ENCODE peak calls at places on chromosomes 4 and X, in eight cellular contexts. S is kidney glomerular epithelial cell, D is fibroblast of gingiva, X is WTC11, A is hepatocyte, N is islet precursor cell, I is NCI-H1930, W is H9. C is an unnamed sample.

GRCh38 chr4:25172964-25173917 is 13.0 kb upstream of the SEPSECS start:
- DNase-seq in S (peak; percentile 91), W (no peak), N (peak; percentile 90), X (no peak), I (no peak), A (peak; percentile 62), D (peak; percentile 95), C (no peak)

GRCh38 chrX:11751261-11751660 is 6.8 kb upstream of the MSL3 start:
- DNase-seq in A (no peak), D (no peak), X (no peak), I (no peak), S (no peak), W (no peak), N (no peak), C (no peak)

GRCh38 chr4:186798951-186799659 is 75.4 kb upstream of the FAT1 start:
- DNase-seq in I (no peak), D (no peak), N (no peak), A (no peak), W (no peak), X (no peak), S (no peak), C (no peak)

GRCh38 chr4:182192511-182193181 is 50.6 kb upstream of the TENM3 start:
- DNase-seq in I (peak; percentile 55), A (no peak), W (no peak), X (no peak), D (peak; percentile 62), S (peak; percentile 80), N (no peak), C (no peak)

GRCh38 chr4:165288639-165289428 is 38.6 kb upstream of the MSMO1 start:
- DNase-seq in D (peak; percentile 69), I (no peak), N (no peak), W (no peak), A (no peak), X (no peak), S (peak; percentile 44), C (no peak)

GRCh38 chr4:3059090-3059428 is 15.3 kb downstream of the HTT-AS start:
- DNase-seq in I (no peak), S (no peak), D (no peak), W (no peak), N (no peak), A (no peak), X (no peak), C (no peak)

GRCh38 chr4:182042945-182043344 is 200.3 kb upstream of the TENM3 start:
- DNase-seq in X (no peak), W (no peak), S (no peak), N (no peak), A (no peak), I (no peak), D (no peak), C (no peak)

GRCh38 chr4:104490096-104490769 is 4.5 kb downstream of the CXXC4 start:
- DNase-seq in N (peak; percentile 51), I (peak; percentile 26), X (no peak), S (no peak), A (no peak), D (no peak), W (peak; percentile 31), C (no peak)

GRCh38 chrX:46979340-46979739 is 67.1 kb downstream of the JADE3 start:
- DNase-seq in X (no peak), D (peak; percentile 59), I (no peak), W (no peak), A (no peak), N (no peak), S (no peak), C (no peak)

GRCh38 chrX:31508338-31508737 is 436.5 kb upstream of the FTHL17 start:
- DNase-seq in N (peak; percentile 56), I (no peak), A (peak; percentile 6), X (no peak), W (no peak), S (peak; percentile 16), D (no peak), C (no peak)

GRCh38 chr4:8725071-8725841 is 132.7 kb downstream of the CPZ start:
- DNase-seq in D (no peak), W (peak; percentile 47), X (no peak), N (peak; percentile 55), S (no peak), I (no peak), A (no peak), C (no peak)

GRCh38 chrX:66005832-66006449 is 33.9 kb downstream of the VSIG4 start:
- DNase-seq in N (no peak), S (no peak), A (no peak), I (no peak), D (no peak), X (no peak), W (no peak), C (no peak)

GRCh38 chr4:142331132-142331531 is 515.0 kb downstream of the INPP4B start:
- DNase-seq in I (peak; percentile 3), N (peak; percentile 74), W (no peak), S (no peak), X (no peak), D (peak; percentile 33), A (no peak), C (no peak)

GRCh38 chrX:3549442-3549875 is 164.0 kb downstream of the PRKX start:
- DNase-seq in S (no peak), D (peak; percentile 48), X (no peak), N (no peak), A (peak; percentile 13), W (no peak), I (peak; percentile 12), C (no peak)

GRCh38 chr4:53508446-53508845 is 82.8 kb downstream of the LNX1 start:
- DNase-seq in A (no peak), D (peak; percentile 80), S (no peak), N (no peak), I (no peak), W (no peak), X (no peak), C (no peak)

GRCh38 chr4:77843628-77844027 is 19.0 kb upstream of the MRPL1 start:
- DNase-seq in W (no peak), X (no peak), N (no peak), I (no peak), D (no peak), A (no peak), S (no peak), C (no peak)

GRCh38 chrX:123835661-123836371 is 24.0 kb upstream of the XIAP start:
- DNase-seq in S (peak; percentile 56), X (no peak), W (no peak), I (no peak), A (peak; percentile 20), D (peak; percentile 54), N (no peak), C (no peak)

GRCh38 chrX:63128509-63128908 is 222.6 kb downstream of the SPIN4 start:
- DNase-seq in X (peak; percentile 14), A (no peak), I (no peak), N (no peak), W (no peak), S (peak; percentile 0), D (no peak), C (no peak)

GRCh38 chrX:55787063-55787462 is 69.5 kb downstream of the RRAGB start:
- DNase-seq in A (no peak), I (no peak), S (no peak), D (no peak), X (no peak), W (no peak), N (no peak), C (no peak)

GRCh38 chrX:97672608-97673007 is 788.9 kb downstream of the RPA4 start:
- DNase-seq in A (peak; percentile 5), N (no peak), X (no peak), D (no peak), S (no peak), W (no peak), I (peak; percentile 76), C (peak; percentile 89)

GRCh38 chr4:161714022-161714751 is 449.6 kb downstream of the FSTL5 start:
- DNase-seq in W (no peak), I (no peak), X (no peak), A (no peak), N (no peak), D (peak; percentile 40), S (peak; percentile 51), C (no peak)

GRCh38 chr4:3207531-3208037 is 41.4 kb upstream of the MSANTD1 start:
- DNase-seq in A (peak; percentile 23), S (no peak), D (peak; percentile 81), I (no peak), N (no peak), X (no peak), W (no peak), C (no peak)

GRCh38 chr4:81207793-81208192 is 7.2 kb downstream of the PRKG2 start:
- DNase-seq in I (no peak), D (peak; percentile 89), X (no peak), S (no peak), A (no peak), W (no peak), N (no peak), C (no peak)

GRCh38 chr4:108834787-108835384 is 72.0 kb upstream of the ETNPPL start:
- DNase-seq in S (peak; percentile 63), X (no peak), W (no peak), D (peak; percentile 44), N (no peak), I (no peak), A (peak; percentile 53), C (no peak)